ENCODE peak calls at places on chromosomes 7 and 10, in four cellular contexts. Z is ELF-1, U is 8988T, H is Calu3. E is an unnamed sample.

GRCh38 chr10:113960617-113961260 is 82.9 kb upstream of the ADRB1 start:
- DNase-seq in Z (peak), U (no peak), H (peak), E (no peak)

GRCh38 chr7:158278745-158279320 is 308.8 kb downstream of the PTPRN2 start:
- DNase-seq in Z (peak), U (no peak), H (no peak), E (no peak)

GRCh38 chr10:129785536-129785981 is 178.5 kb downstream of the EBF3 start:
- DNase-seq in Z (no peak), U (no peak), H (no peak), E (no peak)

GRCh38 chr7:4698707-4699275 is 16.7 kb downstream of the FOXK1 start:
- DNase-seq in Z (no peak), U (no peak), H (no peak), E (no peak)

GRCh38 chr7:113629244-113629643 is 289.6 kb downstream of the PPP1R3A start:
- DNase-seq in Z (no peak), U (no peak), H (no peak), E (no peak)

GRCh38 chr10:33180390-33180789 is 154.1 kb downstream of the NRP1 start:
- DNase-seq in Z (no peak), U (no peak), H (no peak), E (no peak)

GRCh38 chr10:68792115-68792514 is 35.2 kb upstream of the STOX1 start:
- DNase-seq in Z (no peak), U (no peak), H (no peak), E (no peak)

GRCh38 chr7:47587389-47587788 is 5.5 kb upstream of the TNS3 start:
- DNase-seq in Z (no peak), U (no peak), H (no peak), E (no peak)

GRCh38 chr10:92850186-92850585 is 1.9 kb downstream of the EXOC6 start:
- DNase-seq in Z (no peak), U (no peak), H (no peak), E (no peak)

GRCh38 chr10:88542522-88542921 is 40.6 kb downstream of the RNLS start:
- DNase-seq in Z (no peak), U (no peak), H (no peak), E (no peak)

GRCh38 chr7:93574269-93574645 is 267 bp downstream of the CALCR start:
- DNase-seq in Z (peak), U (no peak), H (no peak), E (no peak)

GRCh38 chr7:105719919-105720318 is 138.6 kb upstream of the EFCAB10 start:
- DNase-seq in Z (no peak), U (no peak), H (no peak), E (no peak)

GRCh38 chr7:43625453-43625852 is 42.5 kb downstream of the STK17A start:
- DNase-seq in Z (no peak), U (no peak), H (no peak), E (no peak)

GRCh38 chr7:82760831-82761230 is 317.3 kb upstream of the CACNA2D1 start:
- DNase-seq in Z (no peak), U (no peak), H (no peak), E (no peak)

GRCh38 chr7:136652635-136653370 is 215.6 kb upstream of the CHRM2 start:
- DNase-seq in Z (no peak), U (no peak), H (no peak), E (no peak)

GRCh38 chr10:124539935-124540641 is 78.5 kb downstream of the LHPP start:
- DNase-seq in Z (peak), U (peak), H (peak), E (peak)

GRCh38 chr7:143979359-143979758 is 20.8 kb upstream of the OR6B1 start:
- DNase-seq in Z (no peak), U (no peak), H (no peak), E (no peak)

GRCh38 chr7:27185013-27185707 is at the start of gene HOXA11:
- DNase-seq in Z (peak), U (no peak), H (no peak), E (no peak)

GRCh38 chr10:117168135-117168674 is 29.1 kb upstream of the KCNK18 start:
- DNase-seq in Z (peak), U (peak), H (peak), E (peak)

GRCh38 chr10:75408911-75409885 is 7.6 kb upstream of the ZNF503 start:
- DNase-seq in Z (peak), U (peak), H (peak), E (no peak)

GRCh38 chr7:38463277-38464224 is 167.6 kb downstream of the AMPH start:
- DNase-seq in Z (no peak), U (no peak), H (peak), E (peak)

GRCh38 chr7:674454-675410 is 51.8 kb upstream of the DNAAF5 start:
- DNase-seq in Z (no peak), U (no peak), H (no peak), E (no peak)

GRCh38 chr7:114944742-114945625 is 23.1 kb downstream of the MDFIC start:
- DNase-seq in Z (peak), U (no peak), H (no peak), E (no peak)

GRCh38 chr7:6277476-6277875 is 5.1 kb upstream of the CYTH3 start:
- DNase-seq in Z (no peak), U (no peak), H (no peak), E (no peak)

GRCh38 chr7:3282457-3282856 is 18.6 kb upstream of the SDK1 start:
- DNase-seq in Z (no peak), U (no peak), H (no peak), E (no peak)

GRCh38 chr7:118755067-118755625 is 530.6 kb downstream of the ANKRD7 start:
- DNase-seq in Z (no peak), U (no peak), H (no peak), E (no peak)

GRCh38 chr7:108012499-108013430 is 9.8 kb upstream of the LAMB1 start:
- DNase-seq in Z (no peak), U (no peak), H (no peak), E (no peak)

GRCh38 chr7:55369427-55369826 is 4.3 kb downstream of the LANCL2 start:
- DNase-seq in Z (no peak), U (no peak), H (no peak), E (no peak)

E was measured in activated T-helper 9 cell treated with anti-CD3 and anti-CD28 coated beads, Interleukin-2, amount 50 U/mL, for 16 hours.